ENCODE peak calls at places on chromosomes 2 and 18, in five cellular contexts. S is stimulated activated CD8-positive, alpha-beta memory T cell treated with anti-CD3 and anti-CD28 coated beads, Interleukin-15, amount 100 ng/mL, for 24 hours; V is RWPE1; K is ovary; J is brain microvascular endothelial cell. Y is an unnamed sample.

GRCh38 chr2:182949572-182950189 is 83.2 kb upstream of the FRZB start:
- DNase-seq in S (no peak), V (no peak), K (no peak), J (peak), Y (no peak)

GRCh38 chr2:45435316-45435715 is 175.8 kb downstream of the SRBD1 start:
- DNase-seq in S (no peak), V (peak), K (no peak), J (peak), Y (peak)

GRCh38 chr2:71933467-71934319 is 214.0 kb downstream of the CYP26B1 start:
- DNase-seq in S (no peak), V (no peak), K (no peak), J (peak), Y (no peak)

GRCh38 chr2:108555572-108555971 is 21.3 kb downstream of the LIMS1 start:
- DNase-seq in S (no peak), V (no peak), K (no peak), J (no peak), Y (no peak)

GRCh38 chr2:170436077-170436943 is 258.4 kb downstream of the MYO3B start:
- DNase-seq in S (no peak), V (no peak), K (no peak), J (no peak), Y (no peak)

GRCh38 chr18:21341141-21341540 is 99.1 kb downstream of the GREB1L start:
- DNase-seq in S (no peak), V (no peak), K (no peak), J (no peak), Y (no peak)

GRCh38 chr2:108640731-108641130 is 78.6 kb upstream of the RANBP2 start:
- DNase-seq in S (no peak), V (peak), K (no peak), J (peak), Y (peak)

GRCh38 chr2:96090181-96090500 is 26.2 kb downstream of the ADRA2B start:
- DNase-seq in S (no peak), V (no peak), K (no peak), J (no peak), Y (no peak)

GRCh38 chr18:34631567-34631966 is 78.5 kb upstream of the DTNA start:
- DNase-seq in S (no peak), V (no peak), K (no peak), J (no peak), Y (no peak)

GRCh38 chr18:77067315-77068061 is 65.1 kb downstream of the MBP start:
- DNase-seq in S (no peak), V (peak), K (peak), J (peak), Y (peak)

GRCh38 chr2:100000915-100001707 is 141.3 kb downstream of the AFF3 start:
- DNase-seq in S (no peak), V (no peak), K (no peak), J (no peak), Y (no peak)

GRCh38 chr2:171159326-171160118 is 1.2 kb downstream of the TLK1 start:
- DNase-seq in S (peak), V (peak), K (peak), J (peak), Y (peak)

GRCh38 chr2:202870431-202871160 is 970 bp downstream of the ICA1L start:
- DNase-seq in S (peak), V (peak), K (peak), J (peak), Y (peak)